ENCODE peak calls at places on chromosomes 13 and 19, in eight cellular contexts. One of them, this sample, is unnamed.
A peak's percentile ranks its signal among the peaks of the same experiment; 100 is the strongest.

GRCh38 chr19:28377077-28377476 is 835.9 kb downstream of the UQCRFS1 start:
- DNase-seq in thoracic aorta: no peak
- DNase-seq in mesenchymal stem cell: no peak
- DNase-seq in heart left ventricle: no peak
- DNase-seq in right cardiac atrium: no peak
- DNase-seq in brain microvascular endothelial cell: no peak
- DNase-seq in tibial nerve: no peak
- DNase-seq in upper lobe of right lung: no peak
- DNase-seq in this sample: no peak

GRCh38 chr13:100673831-100674362 is 698 bp downstream of the TMTC4 start:
- DNase-seq in upper lobe of right lung: peak; percentile 76
- DNase-seq in thoracic aorta: no peak
- DNase-seq in brain microvascular endothelial cell: peak; percentile 84
- DNase-seq in right cardiac atrium: peak; percentile 86
- DNase-seq in mesenchymal stem cell: peak; percentile 93
- DNase-seq in tibial nerve: no peak
- DNase-seq in heart left ventricle: peak; percentile 52
- DNase-seq in this sample: peak; percentile 62

GRCh38 chr19:12952488-12953455 is 4.3 kb downstream of the GADD45GIP1 start:
- DNase-seq in thoracic aorta: peak; percentile 40
- DNase-seq in brain microvascular endothelial cell: peak; percentile 82
- DNase-seq in heart left ventricle: peak; percentile 61
- DNase-seq in mesenchymal stem cell: no peak
- DNase-seq in tibial nerve: no peak
- DNase-seq in right cardiac atrium: peak; percentile 81
- DNase-seq in upper lobe of right lung: no peak
- DNase-seq in this sample: peak; percentile 75

GRCh38 chr13:79581870-79582315 is 100.9 kb downstream of the NDFIP2 start:
- DNase-seq in brain microvascular endothelial cell: peak; percentile 52
- DNase-seq in tibial nerve: no peak
- DNase-seq in right cardiac atrium: peak; percentile 76
- DNase-seq in upper lobe of right lung: no peak
- DNase-seq in mesenchymal stem cell: peak; percentile 64
- DNase-seq in thoracic aorta: no peak
- DNase-seq in heart left ventricle: peak; percentile 60
- DNase-seq in this sample: peak; percentile 61

GRCh38 chr19:13215572-13216380 is 65.6 kb downstream of the IER2 start:
- DNase-seq in right cardiac atrium: no peak
- DNase-seq in thoracic aorta: no peak
- DNase-seq in heart left ventricle: no peak
- DNase-seq in upper lobe of right lung: no peak
- DNase-seq in brain microvascular endothelial cell: no peak
- DNase-seq in tibial nerve: no peak
- DNase-seq in mesenchymal stem cell: no peak
- DNase-seq in this sample: no peak

GRCh38 chr19:54107876-54108490 is 5.3 kb downstream of the NDUFA3 start:
- DNase-seq in upper lobe of right lung: no peak
- DNase-seq in thoracic aorta: no peak
- DNase-seq in brain microvascular endothelial cell: no peak
- DNase-seq in mesenchymal stem cell: no peak
- DNase-seq in right cardiac atrium: no peak
- DNase-seq in tibial nerve: no peak
- DNase-seq in heart left ventricle: no peak
- DNase-seq in this sample: no peak

GRCh38 chr13:110236431-110236830 is 70.5 kb downstream of the COL4A1 start:
- DNase-seq in tibial nerve: no peak
- DNase-seq in brain microvascular endothelial cell: no peak
- DNase-seq in right cardiac atrium: no peak
- DNase-seq in upper lobe of right lung: no peak
- DNase-seq in mesenchymal stem cell: no peak
- DNase-seq in heart left ventricle: no peak
- DNase-seq in thoracic aorta: no peak
- DNase-seq in this sample: no peak

GRCh38 chr13:107301724-107302374 is 733.9 kb upstream of the ARGLU1 start:
- DNase-seq in right cardiac atrium: no peak
- DNase-seq in mesenchymal stem cell: peak; percentile 35
- DNase-seq in upper lobe of right lung: no peak
- DNase-seq in tibial nerve: no peak
- DNase-seq in heart left ventricle: no peak
- DNase-seq in thoracic aorta: no peak
- DNase-seq in brain microvascular endothelial cell: no peak
- DNase-seq in this sample: no peak

GRCh38 chr13:49206641-49207040 is 13.5 kb upstream of the MLNR start:
- DNase-seq in mesenchymal stem cell: no peak
- DNase-seq in brain microvascular endothelial cell: no peak
- DNase-seq in heart left ventricle: no peak
- DNase-seq in upper lobe of right lung: no peak
- DNase-seq in right cardiac atrium: no peak
- DNase-seq in thoracic aorta: no peak
- DNase-seq in tibial nerve: no peak
- DNase-seq in this sample: no peak

GRCh38 chr19:246551-246950 is 44.7 kb downstream of the PLPP2 start:
- DNase-seq in upper lobe of right lung: no peak
- DNase-seq in heart left ventricle: no peak
- DNase-seq in tibial nerve: no peak
- DNase-seq in brain microvascular endothelial cell: no peak
- DNase-seq in right cardiac atrium: peak; percentile 49
- DNase-seq in mesenchymal stem cell: no peak
- DNase-seq in thoracic aorta: no peak
- DNase-seq in this sample: no peak

GRCh38 chr13:40770609-40770933 is 419 bp downstream of the MRPS31 start:
- DNase-seq in thoracic aorta: no peak
- DNase-seq in right cardiac atrium: no peak
- DNase-seq in tibial nerve: no peak
- DNase-seq in brain microvascular endothelial cell: no peak
- DNase-seq in mesenchymal stem cell: no peak
- DNase-seq in heart left ventricle: no peak
- DNase-seq in upper lobe of right lung: no peak
- DNase-seq in this sample: no peak

GRCh38 chr13:104525467-104525866 is 1459.2 kb upstream of the SLC10A2 start:
- DNase-seq in right cardiac atrium: peak; percentile 26
- DNase-seq in thoracic aorta: no peak
- DNase-seq in brain microvascular endothelial cell: no peak
- DNase-seq in heart left ventricle: no peak
- DNase-seq in upper lobe of right lung: no peak
- DNase-seq in tibial nerve: no peak
- DNase-seq in mesenchymal stem cell: no peak
- DNase-seq in this sample: no peak

GRCh38 chr19:6100284-6100915 is 9.9 kb downstream of the RFX2 start:
- DNase-seq in tibial nerve: no peak
- DNase-seq in heart left ventricle: no peak
- DNase-seq in brain microvascular endothelial cell: no peak
- DNase-seq in upper lobe of right lung: peak; percentile 70
- DNase-seq in right cardiac atrium: peak; percentile 67
- DNase-seq in thoracic aorta: no peak
- DNase-seq in mesenchymal stem cell: peak; percentile 28
- DNase-seq in this sample: no peak

GRCh38 chr13:95388420-95389079 is 87.3 kb upstream of the ABCC4 start:
- DNase-seq in tibial nerve: no peak
- DNase-seq in right cardiac atrium: no peak
- DNase-seq in brain microvascular endothelial cell: no peak
- DNase-seq in upper lobe of right lung: no peak
- DNase-seq in thoracic aorta: no peak
- DNase-seq in heart left ventricle: no peak
- DNase-seq in mesenchymal stem cell: no peak
- DNase-seq in this sample: no peak

GRCh38 chr13:36418022-36418805 is 14.1 kb upstream of the CCNA1 start:
- DNase-seq in right cardiac atrium: no peak
- DNase-seq in thoracic aorta: no peak
- DNase-seq in heart left ventricle: no peak
- DNase-seq in tibial nerve: no peak
- DNase-seq in mesenchymal stem cell: peak; percentile 69
- DNase-seq in upper lobe of right lung: no peak
- DNase-seq in brain microvascular endothelial cell: peak; percentile 64
- DNase-seq in this sample: no peak

GRCh38 chr13:74288361-74288911 is 154.2 kb upstream of the KLF12 start:
- DNase-seq in upper lobe of right lung: peak; percentile 60
- DNase-seq in tibial nerve: no peak
- DNase-seq in heart left ventricle: peak; percentile 49
- DNase-seq in brain microvascular endothelial cell: no peak
- DNase-seq in mesenchymal stem cell: no peak
- DNase-seq in right cardiac atrium: peak; percentile 62
- DNase-seq in thoracic aorta: no peak
- DNase-seq in this sample: no peak

GRCh38 chr19:41547569-41547968 is 28.4 kb upstream of the CEACAM21 start:
- DNase-seq in heart left ventricle: no peak
- DNase-seq in upper lobe of right lung: no peak
- DNase-seq in right cardiac atrium: no peak
- DNase-seq in tibial nerve: no peak
- DNase-seq in mesenchymal stem cell: no peak
- DNase-seq in thoracic aorta: no peak
- DNase-seq in brain microvascular endothelial cell: no peak
- DNase-seq in this sample: no peak

GRCh38 chr19:15265849-15266248 is 33.6 kb upstream of the EPHX3 start:
- DNase-seq in right cardiac atrium: peak; percentile 97
- DNase-seq in tibial nerve: peak; percentile 84
- DNase-seq in upper lobe of right lung: peak; percentile 88
- DNase-seq in brain microvascular endothelial cell: peak; percentile 86
- DNase-seq in mesenchymal stem cell: no peak
- DNase-seq in thoracic aorta: peak; percentile 73
- DNase-seq in heart left ventricle: peak; percentile 94
- DNase-seq in this sample: peak; percentile 96

GRCh38 chr13:77022341-77022740 is 4.6 kb downstream of the FBXL3 start:
- DNase-seq in thoracic aorta: no peak
- DNase-seq in brain microvascular endothelial cell: peak; percentile 33
- DNase-seq in heart left ventricle: no peak
- DNase-seq in right cardiac atrium: no peak
- DNase-seq in tibial nerve: no peak
- DNase-seq in upper lobe of right lung: no peak
- DNase-seq in mesenchymal stem cell: peak; percentile 39
- DNase-seq in this sample: no peak

GRCh38 chr13:36918246-36919060 is 1.6 kb downstream of the SMAD9 start:
- DNase-seq in heart left ventricle: no peak
- DNase-seq in mesenchymal stem cell: peak; percentile 54
- DNase-seq in brain microvascular endothelial cell: peak; percentile 6
- DNase-seq in tibial nerve: no peak
- DNase-seq in upper lobe of right lung: no peak
- DNase-seq in thoracic aorta: no peak
- DNase-seq in right cardiac atrium: no peak
- DNase-seq in this sample: no peak

GRCh38 chr19:21256722-21257121 is 72.5 kb downstream of the ZNF708 start:
- DNase-seq in mesenchymal stem cell: no peak
- DNase-seq in tibial nerve: no peak
- DNase-seq in thoracic aorta: no peak
- DNase-seq in right cardiac atrium: no peak
- DNase-seq in heart left ventricle: no peak
- DNase-seq in upper lobe of right lung: no peak
- DNase-seq in brain microvascular endothelial cell: peak; percentile 4
- DNase-seq in this sample: no peak

GRCh38 chr19:16018801-16019551 is 57.3 kb upstream of the TPM4 start:
- DNase-seq in tibial nerve: no peak
- DNase-seq in right cardiac atrium: no peak
- DNase-seq in upper lobe of right lung: peak; percentile 53
- DNase-seq in heart left ventricle: no peak
- DNase-seq in brain microvascular endothelial cell: no peak
- DNase-seq in mesenchymal stem cell: no peak
- DNase-seq in thoracic aorta: no peak
- DNase-seq in this sample: no peak

DNA sequence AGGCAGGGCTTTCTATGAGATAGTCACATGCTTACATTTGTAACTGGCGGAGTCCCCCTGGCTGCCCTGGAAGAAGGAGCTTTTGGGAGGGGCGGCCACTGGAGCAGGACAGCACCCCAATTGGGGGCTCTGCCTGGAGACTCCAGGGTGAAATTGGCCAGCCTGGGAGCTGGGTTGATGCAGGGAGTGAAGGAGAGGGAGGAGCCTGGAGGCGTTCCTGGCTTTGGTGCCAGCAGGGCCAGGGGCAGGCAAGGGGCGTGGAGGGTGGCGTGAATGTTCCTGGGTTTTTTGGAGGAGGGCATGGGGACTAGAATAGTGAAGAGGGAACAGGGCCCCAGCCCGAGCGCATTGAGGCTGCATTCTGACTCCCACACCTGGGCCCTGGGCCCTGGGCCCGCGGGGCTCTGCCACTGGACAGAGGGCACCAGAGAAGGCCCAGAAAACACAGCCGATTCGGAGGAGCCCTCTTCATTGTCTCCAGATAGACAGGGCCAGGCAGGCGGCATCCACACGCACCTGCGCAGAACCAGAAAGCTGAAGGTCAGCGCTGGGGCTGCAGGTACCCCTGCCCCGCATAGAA is 29.5 kb downstream of the COMP start:
- DNase-seq in upper lobe of right lung: no peak
- DNase-seq in heart left ventricle: no peak
- DNase-seq in mesenchymal stem cell: no peak
- DNase-seq in right cardiac atrium: peak; percentile 49
- DNase-seq in tibial nerve: no peak
- DNase-seq in brain microvascular endothelial cell: no peak
- DNase-seq in thoracic aorta: no peak
- DNase-seq in this sample: no peak
- H3K27ac ChIP-seq in upper lobe of right lung: peak overlapping the region; percentile 58
- H3K27ac ChIP-seq in heart left ventricle: peak overlapping the region; percentile 69
- H3K27ac ChIP-seq in mesenchymal stem cell: no peak overlapping the region
- H3K27ac ChIP-seq in right cardiac atrium: no peak overlapping the region
- H3K27ac ChIP-seq in tibial nerve: peak overlapping the region; percentile 50
- H3K27ac ChIP-seq in brain microvascular endothelial cell: no peak overlapping the region
- H3K27ac ChIP-seq in thoracic aorta: no peak overlapping the region
- H3K27ac ChIP-seq in this sample: no peak overlapping the region

GRCh38 chr19:18644144-18645034 is 7.6 kb downstream of the KLHL26 start:
- DNase-seq in tibial nerve: no peak
- DNase-seq in heart left ventricle: no peak
- DNase-seq in upper lobe of right lung: no peak
- DNase-seq in brain microvascular endothelial cell: no peak
- DNase-seq in mesenchymal stem cell: no peak
- DNase-seq in right cardiac atrium: peak; percentile 69
- DNase-seq in thoracic aorta: no peak
- DNase-seq in this sample: no peak
- H3K27ac ChIP-seq in tibial nerve: peak overlapping the region; percentile 95
- H3K27ac ChIP-seq in heart left ventricle: peak overlapping the region; percentile 46
- H3K27ac ChIP-seq in upper lobe of right lung: no peak overlapping the region
- H3K27ac ChIP-seq in brain microvascular endothelial cell: no peak overlapping the region
- H3K27ac ChIP-seq in mesenchymal stem cell: no peak overlapping the region
- H3K27ac ChIP-seq in right cardiac atrium: no peak overlapping the region
- H3K27ac ChIP-seq in thoracic aorta: peak overlapping the region; percentile 80
- H3K27ac ChIP-seq in this sample: peak overlapping the region; percentile 76

GRCh38 chr19:32350492-32350891 is 5.1 kb downstream of the ZNF507 start:
- DNase-seq in thoracic aorta: no peak
- DNase-seq in mesenchymal stem cell: no peak
- DNase-seq in brain microvascular endothelial cell: no peak
- DNase-seq in right cardiac atrium: no peak
- DNase-seq in tibial nerve: no peak
- DNase-seq in heart left ventricle: no peak
- DNase-seq in upper lobe of right lung: no peak
- DNase-seq in this sample: no peak
- H3K27ac ChIP-seq in thoracic aorta: peak overlapping the region; percentile 88
- H3K27ac ChIP-seq in mesenchymal stem cell: no peak overlapping the region
- H3K27ac ChIP-seq in brain microvascular endothelial cell: no peak overlapping the region
- H3K27ac ChIP-seq in right cardiac atrium: no peak overlapping the region
- H3K27ac ChIP-seq in tibial nerve: peak overlapping the region; percentile 51
- H3K27ac ChIP-seq in heart left ventricle: peak overlapping the region; percentile 59
- H3K27ac ChIP-seq in upper lobe of right lung: no peak overlapping the region
- H3K27ac ChIP-seq in this sample: peak overlapping the region; percentile 71

GRCh38 chr19:11094520-11094894 is 5.2 kb downstream of the LDLR start:
- DNase-seq in tibial nerve: no peak
- DNase-seq in thoracic aorta: no peak
- DNase-seq in mesenchymal stem cell: no peak
- DNase-seq in right cardiac atrium: no peak
- DNase-seq in upper lobe of right lung: no peak
- DNase-seq in brain microvascular endothelial cell: no peak
- DNase-seq in heart left ventricle: no peak
- DNase-seq in this sample: no peak
- H3K27ac ChIP-seq in tibial nerve: peak overlapping the region; percentile 82
- H3K27ac ChIP-seq in thoracic aorta: peak overlapping the region; percentile 59
- H3K27ac ChIP-seq in mesenchymal stem cell: peak overlapping the region; percentile 85
- H3K27ac ChIP-seq in right cardiac atrium: peak overlapping the region; percentile 84
- H3K27ac ChIP-seq in upper lobe of right lung: peak overlapping the region; percentile 98
- H3K27ac ChIP-seq in brain microvascular endothelial cell: peak overlapping the region; percentile 72
- H3K27ac ChIP-seq in heart left ventricle: peak overlapping the region; percentile 67
- H3K27ac ChIP-seq in this sample: peak overlapping the region; percentile 64

GRCh38 chr13:51689597-51689996 is 105.3 kb downstream of the WDFY2 start:
- DNase-seq in upper lobe of right lung: no peak
- DNase-seq in brain microvascular endothelial cell: no peak
- DNase-seq in heart left ventricle: no peak
- DNase-seq in mesenchymal stem cell: no peak
- DNase-seq in thoracic aorta: no peak
- DNase-seq in tibial nerve: no peak
- DNase-seq in right cardiac atrium: no peak
- DNase-seq in this sample: no peak
- H3K27ac ChIP-seq in upper lobe of right lung: no peak overlapping the region
- H3K27ac ChIP-seq in brain microvascular endothelial cell: no peak overlapping the region
- H3K27ac ChIP-seq in heart left ventricle: no peak overlapping the region
- H3K27ac ChIP-seq in mesenchymal stem cell: no peak overlapping the region
- H3K27ac ChIP-seq in thoracic aorta: no peak overlapping the region
- H3K27ac ChIP-seq in tibial nerve: peak overlapping the region; percentile 10
- H3K27ac ChIP-seq in right cardiac atrium: no peak overlapping the region
- H3K27ac ChIP-seq in this sample: no peak overlapping the region